ENCODE peak calls at places on chromosomes 4 and X, in ten cellular contexts. Z is K562, H is astrocyte of the cerebellum, L is lung, J is uterus, N is mesendoderm, W is bronchial epithelial cell, F is heart left ventricle, T is skeletal muscle cell, S is BJ. P is an unnamed sample.

GRCh38 chr4:177239878-177240277 is 69.8 kb upstream of the NEIL3 start:
- DNase-seq in Z (no peak), H (no peak), L (no peak), J (no peak), N (no peak), W (no peak), F (no peak), T (no peak), S (no peak), P (no peak)

GRCh38 chr4:155468282-155468681 is 91.5 kb upstream of the MAP9 start:
- DNase-seq in Z (no peak), H (no peak), L (no peak), J (no peak), N (no peak), W (peak), F (no peak), T (no peak), S (no peak), P (no peak)

GRCh38 chrX:11406109-11406755 is 113.0 kb downstream of the AMELX start:
- DNase-seq in Z (no peak), H (peak), L (no peak), J (no peak), N (no peak), W (no peak), F (no peak), T (no peak), S (no peak), P (no peak)

GRCh38 chrX:1212532-1212931 is at the start of gene CRLF2:
- DNase-seq in Z (no peak), H (no peak), L (no peak), J (no peak), N (no peak), W (no peak), F (no peak), T (peak), S (no peak), P (no peak)

GRCh38 chr4:134189949-134190348 is 11.6 kb downstream of the PABPC4L start:
- DNase-seq in Z (no peak), H (no peak), L (no peak), J (no peak), N (no peak), W (no peak), F (no peak), T (no peak), S (no peak), P (no peak)

GRCh38 chrX:69386681-69387080 is 117.4 kb upstream of the NALF2 start:
- DNase-seq in Z (no peak), H (no peak), L (no peak), J (no peak), N (no peak), W (no peak), F (no peak), T (no peak), S (no peak), P (no peak)

GRCh38 chr4:8198906-8199593 is at the start of gene SH3TC1:
- DNase-seq in Z (peak), H (no peak), L (peak), J (peak), N (no peak), W (peak), F (peak), T (peak), S (peak), P (peak)

GRCh38 chr4:122845066-122845465 is 18.4 kb downstream of the FGF2 start:
- DNase-seq in Z (no peak), H (no peak), L (no peak), J (no peak), N (no peak), W (no peak), F (no peak), T (no peak), S (no peak), P (no peak)

GRCh38 chr4:3291411-3291968 is 1.3 kb upstream of the RGS12 start:
- DNase-seq in Z (no peak), H (no peak), L (peak), J (no peak), N (peak), W (peak), F (no peak), T (no peak), S (no peak), P (peak)

GRCh38 chr4:76867880-76868655 is 29.9 kb downstream of the SOWAHB start:
- DNase-seq in Z (no peak), H (no peak), L (no peak), J (no peak), N (peak), W (no peak), F (no peak), T (no peak), S (no peak), P (peak)

GRCh38 chrX:8191022-8191421 is 20.0 kb upstream of the VCX2 start:
- DNase-seq in Z (no peak), H (no peak), L (peak), J (no peak), N (peak), W (peak), F (no peak), T (no peak), S (no peak), P (peak)

GRCh38 chr4:686371-687040 is 2.4 kb downstream of the SLC49A3 start:
- DNase-seq in Z (no peak), H (no peak), L (no peak), J (no peak), N (no peak), W (no peak), F (no peak), T (no peak), S (no peak), P (no peak)

GRCh38 chr4:165005352-165005751 is 26.4 kb upstream of the TRIM60 start:
- DNase-seq in Z (no peak), H (no peak), L (no peak), J (no peak), N (no peak), W (no peak), F (no peak), T (no peak), S (no peak), P (no peak)

GRCh38 chrX:31117195-31117594 is 45.4 kb upstream of the FTHL17 start:
- DNase-seq in Z (no peak), H (no peak), L (no peak), J (no peak), N (no peak), W (no peak), F (no peak), T (no peak), S (no peak), P (no peak)

GRCh38 chr4:8321220-8321619 is 51.7 kb downstream of the HTRA3 start:
- DNase-seq in Z (no peak), H (no peak), L (no peak), J (no peak), N (no peak), W (no peak), F (no peak), T (no peak), S (no peak), P (no peak)

GRCh38 chr4:156638925-156639605 is 332.5 kb downstream of the PDGFC start:
- DNase-seq in Z (no peak), H (peak), L (no peak), J (no peak), N (peak), W (peak), F (no peak), T (peak), S (no peak), P (no peak)

GRCh38 chrX:149495573-149496071 is 9.5 kb downstream of the IDS start:
- DNase-seq in Z (no peak), H (peak), L (no peak), J (no peak), N (peak), W (peak), F (no peak), T (peak), S (peak), P (peak)

GRCh38 chr4:16262188-16262587 is 35.9 kb upstream of the TAPT1 start:
- DNase-seq in Z (no peak), H (no peak), L (no peak), J (no peak), N (no peak), W (no peak), F (no peak), T (no peak), S (no peak), P (no peak)

GRCh38 chr4:43587746-43588145 is 695.2 kb downstream of the GRXCR1 start:
- DNase-seq in Z (no peak), H (peak), L (no peak), J (no peak), N (no peak), W (no peak), F (no peak), T (no peak), S (no peak), P (no peak)

GRCh38 chrX:49627030-49627777 is 28.4 kb downstream of the GAGE1 start:
- DNase-seq in Z (peak), H (no peak), L (no peak), J (no peak), N (peak), W (no peak), F (no peak), T (no peak), S (no peak), P (no peak)

GRCh38 chrX:65601530-65602281 is 65.7 kb upstream of the MSN start:
- DNase-seq in Z (no peak), H (peak), L (peak), J (peak), N (peak), W (peak), F (peak), T (peak), S (peak), P (no peak)

GRCh38 chrX:130378008-130378669 is 7.3 kb downstream of the GPR119 start:
- DNase-seq in Z (no peak), H (no peak), L (no peak), J (no peak), N (no peak), W (no peak), F (no peak), T (no peak), S (no peak), P (no peak)

GRCh38 chr4:37976991-37977470 is 16.8 kb downstream of the PTTG2 start:
- DNase-seq in Z (peak), H (no peak), L (peak), J (peak), N (peak), W (no peak), F (peak), T (peak), S (no peak), P (peak)

GRCh38 chr4:82721819-82722423 is 76.7 kb downstream of the SCD5 start:
- DNase-seq in Z (no peak), H (no peak), L (no peak), J (no peak), N (no peak), W (peak), F (peak), T (no peak), S (no peak), P (peak)

GRCh38 chrX:31449975-31450374 is 378.1 kb upstream of the FTHL17 start:
- DNase-seq in Z (no peak), H (no peak), L (no peak), J (no peak), N (no peak), W (peak), F (no peak), T (no peak), S (no peak), P (no peak)

GRCh38 chrX:135985123-135985973 is at the start of gene SLC9A6:
- DNase-seq in Z (peak), H (no peak), L (peak), J (peak), N (peak), W (peak), F (peak), T (no peak), S (no peak), P (peak)

GRCh38 chrX:93591398-93591797 is 82.0 kb downstream of the NAP1L3 start:
- DNase-seq in Z (no peak), H (no peak), L (no peak), J (no peak), N (no peak), W (peak), F (no peak), T (no peak), S (no peak), P (no peak)

GRCh38 chrX:67619253-67619652 is 75.4 kb downstream of the AR start:
- DNase-seq in Z (no peak), H (no peak), L (no peak), J (no peak), N (no peak), W (peak), F (no peak), T (peak), S (peak), P (no peak)

GRCh38 chr4:55729306-55730142 is 90.1 kb upstream of the EXOC1L start:
- DNase-seq in Z (peak), H (no peak), L (no peak), J (no peak), N (peak), W (peak), F (no peak), T (no peak), S (no peak), P (peak)

DNA sequence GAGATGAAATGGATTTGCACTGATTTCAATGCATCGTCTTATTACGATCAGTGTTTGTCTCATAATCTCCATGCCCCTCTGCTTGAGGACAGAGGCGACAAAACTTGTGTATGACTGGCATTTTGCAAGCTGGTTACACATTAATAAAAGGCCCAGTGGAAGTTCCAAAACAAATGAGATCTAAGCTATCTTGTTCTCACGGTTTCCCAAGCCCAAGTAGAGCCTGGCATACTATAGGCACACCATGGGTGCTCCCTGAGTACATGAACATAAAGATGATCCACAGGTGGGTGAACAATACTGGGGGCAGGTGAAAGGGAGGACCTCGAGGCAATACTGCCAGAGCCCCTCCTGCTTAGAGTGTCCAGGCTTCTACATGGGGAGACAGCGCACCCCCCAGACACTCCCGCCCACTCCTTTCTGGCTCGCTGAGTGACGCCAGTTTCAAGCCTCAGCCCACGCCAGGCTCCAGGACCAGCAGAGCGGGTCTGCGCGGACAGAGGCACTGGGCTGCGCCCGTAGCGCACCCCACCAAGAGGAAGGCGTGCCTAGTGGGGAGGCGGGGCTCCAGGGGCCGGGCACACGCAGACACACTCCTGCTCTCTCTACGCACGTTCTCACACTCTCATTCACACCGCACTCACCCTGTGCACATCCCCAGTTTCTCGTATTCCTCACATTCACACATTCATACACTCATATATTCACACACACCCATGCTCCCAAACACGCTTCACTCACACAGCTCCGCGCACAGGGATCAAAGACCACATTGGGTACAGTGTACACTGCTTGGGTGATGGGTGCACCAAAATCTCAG is 8.9 kb upstream of the GSX2 start:
- DNase-seq in Z (peak), H (no peak), L (no peak), J (no peak), N (no peak), W (peak), F (peak), T (no peak), S (no peak), P (no peak)
- H3K4me3 ChIP-seq in Z (no peak), H (peak), L (no peak), J (peak), N (no peak), W (peak), F (peak), T (peak), S (peak), P (peak)

GRCh38 chrX:40729923-40730584 is 5.3 kb downstream of the MED14 start:
- DNase-seq in Z (no peak), H (no peak), L (no peak), J (no peak), N (no peak), W (no peak), F (no peak), T (no peak), S (no peak), P (peak)

GRCh38 chrX:40734956-40735317 is 405 bp downstream of the MED14 start:
- DNase-seq in Z (no peak), H (no peak), L (no peak), J (peak), N (no peak), W (no peak), F (peak), T (no peak), S (no peak), P (no peak)

GRCh38 chrX:40736170-40736505 is 796 bp upstream of the MED14 start:
- DNase-seq in Z (no peak), H (no peak), L (no peak), J (no peak), N (peak), W (no peak), F (no peak), T (no peak), S (no peak), P (no peak)

GRCh38 chrX:40735318-40736169 is at the start of gene MED14:
- DNase-seq in Z (peak), H (peak), L (peak), J (peak), N (peak), W (peak), F (peak), T (peak), S (peak), P (peak)

GRCh38 chrX:40733691-40734090 is 1.7 kb downstream of the MED14 start:
- DNase-seq in Z (no peak), H (no peak), L (no peak), J (no peak), N (peak), W (no peak), F (no peak), T (no peak), S (no peak), P (no peak)
- H3K4me3 ChIP-seq in Z (peak), H (peak), L (no peak), J (no peak), N (no peak), W (no peak), F (peak), T (peak), S (peak), P (no peak)

DNA sequence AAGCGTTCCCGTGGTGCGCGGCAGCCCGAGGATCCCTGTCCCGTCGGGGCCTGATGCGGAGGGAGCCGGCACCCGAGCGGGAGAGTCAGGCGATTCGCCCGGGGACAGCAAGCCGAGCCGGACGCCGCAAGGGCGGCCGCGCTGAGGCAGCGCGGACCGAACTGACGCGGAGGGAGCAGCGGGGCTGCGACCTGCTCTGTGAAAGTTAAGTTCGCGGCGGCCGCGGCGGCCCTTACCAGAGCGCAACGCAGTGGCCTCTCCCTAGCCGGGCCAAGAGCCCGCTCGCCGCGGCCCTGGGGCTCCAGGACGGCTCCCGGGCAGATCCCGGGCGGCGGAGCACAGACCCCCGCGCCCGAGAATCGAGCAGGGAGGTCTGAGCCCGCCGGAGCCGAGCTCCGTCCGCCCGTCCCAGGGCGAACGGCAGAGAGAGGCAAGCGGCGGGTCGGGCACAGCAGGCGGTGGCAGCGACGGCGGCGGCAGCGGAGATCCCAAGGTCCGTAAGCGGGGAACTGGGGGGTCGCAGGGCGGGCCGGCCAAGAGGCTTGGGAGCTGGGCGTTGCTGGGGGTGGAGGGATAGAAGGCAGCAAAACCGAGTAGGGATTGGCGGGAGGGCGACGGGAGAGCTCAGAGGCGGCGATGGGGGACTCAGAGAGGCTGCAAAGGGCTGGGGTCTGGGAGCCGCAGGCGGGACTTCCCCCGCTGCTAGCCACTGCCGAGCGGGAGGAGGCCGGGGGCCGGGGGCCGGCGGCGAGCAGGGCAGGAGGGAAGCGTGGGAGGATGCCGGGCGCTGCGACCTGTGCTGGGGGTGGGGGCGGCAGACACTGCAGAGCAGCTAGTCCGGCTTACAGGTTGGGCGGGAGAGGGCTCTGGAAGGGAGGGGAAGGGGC is 1.0 kb downstream of the GPR50 start:
- DNase-seq in Z (no peak), H (no peak), L (no peak), J (no peak), N (peak), W (no peak), F (no peak), T (no peak), S (no peak), P (no peak)
- H3K4me3 ChIP-seq in Z (no peak), H (no peak), L (no peak), J (no peak), N (no peak), W (no peak), F (no peak), T (peak), S (no peak), P (no peak)

GRCh38 chr4:163344147-163345050 is 707 bp downstream of the NPY5R start:
- DNase-seq in Z (no peak), H (no peak), L (no peak), J (peak), N (peak), W (peak), F (no peak), T (no peak), S (no peak), P (no peak)
- H3K4me3 ChIP-seq in Z (no peak), H (peak), L (peak), J (peak), N (peak), W (no peak), F (peak), T (peak), S (no peak), P (no peak)

GRCh38 chr4:180637616-180638015 is 1605.6 kb upstream of the TENM3 start:
- DNase-seq in Z (no peak), H (no peak), L (no peak), J (no peak), N (no peak), W (no peak), F (no peak), T (no peak), S (no peak), P (no peak)
- H3K4me3 ChIP-seq in Z (no peak), H (no peak), L (no peak), J (no peak), N (no peak), W (no peak), F (no peak), T (no peak), S (no peak), P (no peak)

GRCh38 chr4:173171987-173172386 is 3.4 kb downstream of the GALNT7 start:
- DNase-seq in Z (no peak), H (no peak), L (no peak), J (no peak), N (no peak), W (no peak), F (no peak), T (no peak), S (no peak), P (no peak)

GRCh38 chr4:173171098-173171497 is 2.5 kb downstream of the GALNT7 start:
- DNase-seq in Z (peak), H (no peak), L (no peak), J (no peak), N (peak), W (peak), F (no peak), T (no peak), S (no peak), P (no peak)

GRCh38 chr4:173169178-173169427 is 492 bp downstream of the GALNT7 start:
- DNase-seq in Z (no peak), H (no peak), L (no peak), J (no peak), N (no peak), W (no peak), F (no peak), T (no peak), S (no peak), P (no peak)

GRCh38 chr4:173169428-173170209 is 1.0 kb downstream of the GALNT7 start:
- DNase-seq in Z (peak), H (no peak), L (peak), J (peak), N (peak), W (peak), F (peak), T (no peak), S (no peak), P (peak)

DNA sequence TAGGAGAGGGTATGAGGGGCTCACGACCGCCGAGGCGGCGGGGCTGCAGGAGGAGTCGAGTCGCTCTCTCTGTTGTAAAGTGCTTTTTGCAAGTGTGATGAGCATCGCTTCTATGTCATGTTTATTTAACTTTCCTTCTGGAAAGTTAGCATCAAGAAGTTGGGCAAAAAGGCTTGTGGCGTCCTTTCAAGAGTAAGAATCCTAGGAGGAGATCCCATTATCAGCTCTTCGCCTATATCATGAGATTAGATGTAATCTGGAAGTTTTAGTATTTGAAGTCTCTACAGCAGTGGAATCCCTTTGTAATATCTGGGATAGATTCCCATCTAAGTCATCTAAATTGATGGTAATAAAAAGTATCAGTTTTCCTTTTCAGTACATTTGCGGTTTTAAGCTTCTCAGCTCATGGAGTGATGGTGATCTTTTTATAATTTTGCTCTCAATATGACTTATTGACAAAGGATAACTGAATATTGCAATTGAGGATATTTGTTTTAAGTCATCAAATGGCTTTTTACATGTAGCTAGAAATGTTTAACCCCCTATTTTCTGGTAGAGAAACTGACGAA is 1.7 kb downstream of the GALNT7 start:
- DNase-seq in Z (no peak), H (no peak), L (no peak), J (no peak), N (peak), W (no peak), F (no peak), T (no peak), S (no peak), P (no peak)
- H3K4me3 ChIP-seq in Z (peak), H (peak), L (peak), J (peak), N (peak), W (peak), F (peak), T (peak), S (peak), P (peak)